ENCODE peak calls at places on chromosomes 4 and X, in five cellular contexts. E is SIG-M5, G is AG10803, L is heart left ventricle, S is AG08396. A is an unnamed sample.
A peak's percentile ranks its signal among the peaks of the same experiment; 100 is the strongest.

GRCh38 chr4:26010266-26010665 is 96.2 kb downstream of the SMIM20 start:
- DNase-seq in E (no peak), G (no peak), L (no peak), S (no peak), A (no peak)

GRCh38 chr4:184262901-184263300 is 45.2 kb upstream of the ENPP6 start:
- DNase-seq in E (no peak), G (peak; percentile 35), L (no peak), S (peak; percentile 36), A (no peak)

GRCh38 chrX:43644124-43644701 is 11.9 kb upstream of the MAOA start:
- DNase-seq in E (no peak), G (peak; percentile 46), L (no peak), S (peak; percentile 44), A (no peak)

GRCh38 chrX:103063918-103064434 is at the start of gene BEX1:
- DNase-seq in E (peak; percentile 20), G (peak; percentile 0), L (peak; percentile 26), S (no peak), A (peak; percentile 91)

GRCh38 chr4:2101346-2102044 is 42.4 kb downstream of the NAT8L start:
- DNase-seq in E (no peak), G (peak; percentile 16), L (no peak), S (peak; percentile 54), A (no peak)

GRCh38 chr4:108651068-108651794 is 832 bp downstream of the OSTC start:
- DNase-seq in E (no peak), G (peak; percentile 70), L (no peak), S (peak; percentile 36), A (no peak)

GRCh38 chrX:68443155-68443868 is 10.0 kb upstream of the OPHN1 start:
- DNase-seq in E (no peak), G (peak; percentile 67), L (no peak), S (peak; percentile 16), A (no peak)

GRCh38 chrX:41265615-41266014 is 68.3 kb upstream of the DDX3X start:
- DNase-seq in E (no peak), G (peak; percentile 80), L (no peak), S (peak; percentile 67), A (no peak)

GRCh38 chr4:87270144-87270543 is 49.7 kb upstream of the KLHL8 start:
- DNase-seq in E (no peak), G (peak; percentile 39), L (peak; percentile 11), S (peak; percentile 30), A (peak; percentile 77)